ENCODE peak calls at places on chromosomes 1 and 21, in five cellular contexts. I, Z, R, V and G are unnamed samples.

GRCh38 chr1:113929750-113930498 is 800 bp downstream of the HIPK1 start:
- DNase-seq in I (no peak), Z (peak), R (peak), V (peak), G (no peak)

GRCh38 chr1:151801310-151801820 is 3.9 kb downstream of the LINGO4 start:
- DNase-seq in I (no peak), Z (no peak), R (no peak), V (no peak), G (no peak)

GRCh38 chr1:3671371-3672180 is 19.3 kb downstream of the TP73 start:
- DNase-seq in I (no peak), Z (no peak), R (no peak), V (no peak), G (no peak)

GRCh38 chr1:218211241-218211640 is 73.9 kb upstream of the RRP15 start:
- DNase-seq in I (no peak), Z (peak), R (peak), V (peak), G (no peak)

GRCh38 chr1:40909281-40909680 is 47.1 kb upstream of the CITED4 start:
- DNase-seq in I (no peak), Z (no peak), R (no peak), V (no peak), G (no peak)

GRCh38 chr1:201481761-201482493 is 12.9 kb upstream of the PHLDA3 start:
- DNase-seq in I (peak), Z (peak), R (peak), V (peak), G (no peak)

GRCh38 chr1:31924839-31925238 is 13.3 kb downstream of the PTP4A2 start:
- DNase-seq in I (no peak), Z (no peak), R (no peak), V (no peak), G (no peak)

GRCh38 chr1:9860887-9861286 is 37.1 kb upstream of the CLSTN1 start:
- DNase-seq in I (no peak), Z (no peak), R (no peak), V (no peak), G (no peak)

GRCh38 chr21:16070207-16070651 is 340.4 kb downstream of the USP25 start:
- DNase-seq in I (no peak), Z (no peak), R (no peak), V (peak), G (no peak)

GRCh38 chr1:8867878-8868567 is 10.5 kb downstream of the ENO1 start:
- DNase-seq in I (no peak), Z (no peak), R (no peak), V (no peak), G (no peak)

GRCh38 chr1:52365091-52365745 is 787 bp downstream of the CC2D1B start:
- DNase-seq in I (peak), Z (peak), R (peak), V (peak), G (no peak)

GRCh38 chr1:111727056-111727455 is 12.1 kb downstream of the INKA2 start:
- DNase-seq in I (no peak), Z (no peak), R (no peak), V (no peak), G (no peak)

GRCh38 chr1:112954945-112955677 is 885 bp downstream of the SLC16A1 start:
- DNase-seq in I (peak), Z (peak), R (peak), V (peak), G (no peak)

GRCh38 chr1:70411360-70411844 is 334 bp downstream of the CTH start:
- DNase-seq in I (peak), Z (no peak), R (no peak), V (no peak), G (no peak)

GRCh38 chr1:93442276-93442675 is 5.6 kb upstream of the FNBP1L start:
- DNase-seq in I (no peak), Z (no peak), R (peak), V (peak), G (no peak)

GRCh38 chr1:234149217-234149616 is 224.0 kb upstream of the COA6 start:
- DNase-seq in I (no peak), Z (no peak), R (no peak), V (no peak), G (no peak)

GRCh38 chr1:100769906-100770646 is 50.5 kb downstream of the VCAM1 start:
- DNase-seq in I (no peak), Z (peak), R (peak), V (no peak), G (no peak)

GRCh38 chr1:77824083-77824482 is 44.6 kb downstream of the MIGA1 start:
- DNase-seq in I (no peak), Z (peak), R (peak), V (peak), G (peak)

GRCh38 chr1:211829343-211830054 is 1.1 kb downstream of the LPGAT1 start:
- DNase-seq in I (no peak), Z (peak), R (peak), V (peak), G (no peak)

GRCh38 chr1:190175320-190175719 is 302.3 kb downstream of the BRINP3 start:
- DNase-seq in I (no peak), Z (peak), R (peak), V (peak), G (no peak)

GRCh38 chr1:92482665-92483441 is 3.9 kb downstream of the GFI1 start:
- DNase-seq in I (no peak), Z (no peak), R (no peak), V (peak), G (no peak)

GRCh38 chr1:42947965-42948732 is 10.5 kb downstream of the SLC2A1 start:
- DNase-seq in I (no peak), Z (no peak), R (no peak), V (no peak), G (no peak)

GRCh38 chr1:42947137-42947536 is 11.5 kb downstream of the SLC2A1 start:
- DNase-seq in I (no peak), Z (no peak), R (no peak), V (no peak), G (no peak)

GRCh38 chr1:42951588-42951987 is 7.1 kb downstream of the SLC2A1 start:
- DNase-seq in I (no peak), Z (no peak), R (no peak), V (no peak), G (no peak)

GRCh38 chr1:42950146-42950480 is 8.6 kb downstream of the SLC2A1 start:
- DNase-seq in I (peak), Z (peak), R (peak), V (peak), G (no peak)

GRCh38 chr1:42949312-42950145 is 9.1 kb downstream of the SLC2A1 start:
- DNase-seq in I (no peak), Z (no peak), R (no peak), V (no peak), G (no peak)
- H3K4me3 ChIP-seq in I (peak), Z (no peak), R (no peak), V (no peak), G (peak)

GRCh38 chr21:39388038-39388810 is 39.3 kb upstream of the HMGN1 start:
- DNase-seq in I (peak), Z (peak), R (peak), V (peak), G (peak)

GRCh38 chr21:39390212-39390765 is 41.4 kb upstream of the HMGN1 start:
- DNase-seq in I (no peak), Z (no peak), R (no peak), V (no peak), G (no peak)

GRCh38 chr21:39387461-39388037 is 38.7 kb upstream of the HMGN1 start:
- DNase-seq in I (peak), Z (peak), R (peak), V (peak), G (no peak)

GRCh38 chr21:39386899-39387298 is 38.0 kb upstream of the HMGN1 start:
- DNase-seq in I (no peak), Z (no peak), R (no peak), V (no peak), G (no peak)

DNA sequence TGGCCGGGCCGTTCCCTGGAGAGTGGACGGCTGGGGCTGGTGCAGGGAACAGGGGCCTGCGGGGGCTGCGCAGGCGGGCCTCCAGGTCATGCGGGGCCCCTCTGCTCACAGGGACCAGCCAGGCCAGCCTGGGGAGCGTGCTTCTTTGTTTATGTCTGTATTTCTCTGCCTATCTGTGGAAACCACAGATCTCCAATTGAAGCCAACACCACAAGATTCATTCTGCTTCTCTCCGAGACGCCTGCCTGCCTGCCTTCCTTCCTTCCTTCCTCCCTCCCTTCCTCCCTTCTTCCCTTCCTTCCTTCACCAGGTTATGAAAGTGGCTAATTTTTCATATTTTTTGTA is 39.9 kb upstream of the HMGN1 start:
- DNase-seq in I (no peak), Z (no peak), R (no peak), V (no peak), G (no peak)
- TF ChIP-seq CTCF in I (no peak), Z (no peak), R (no peak), V (no peak), G (no peak)

GRCh38 chr1:109280768-109281356 is 2.1 kb downstream of the PSRC1 start:
- DNase-seq in I (no peak), Z (no peak), R (no peak), V (no peak), G (no peak)

GRCh38 chr1:109282497-109282951 is 421 bp downstream of the PSRC1 start:
- DNase-seq in I (no peak), Z (no peak), R (no peak), V (no peak), G (no peak)

GRCh38 chr1:109282952-109283747 is at the start of gene PSRC1:
- DNase-seq in I (peak), Z (peak), R (peak), V (peak), G (peak)

GRCh38 chr1:109283748-109284600 is 1.0 kb upstream of the PSRC1 start:
- DNase-seq in I (peak), Z (no peak), R (peak), V (no peak), G (no peak)

DNA sequence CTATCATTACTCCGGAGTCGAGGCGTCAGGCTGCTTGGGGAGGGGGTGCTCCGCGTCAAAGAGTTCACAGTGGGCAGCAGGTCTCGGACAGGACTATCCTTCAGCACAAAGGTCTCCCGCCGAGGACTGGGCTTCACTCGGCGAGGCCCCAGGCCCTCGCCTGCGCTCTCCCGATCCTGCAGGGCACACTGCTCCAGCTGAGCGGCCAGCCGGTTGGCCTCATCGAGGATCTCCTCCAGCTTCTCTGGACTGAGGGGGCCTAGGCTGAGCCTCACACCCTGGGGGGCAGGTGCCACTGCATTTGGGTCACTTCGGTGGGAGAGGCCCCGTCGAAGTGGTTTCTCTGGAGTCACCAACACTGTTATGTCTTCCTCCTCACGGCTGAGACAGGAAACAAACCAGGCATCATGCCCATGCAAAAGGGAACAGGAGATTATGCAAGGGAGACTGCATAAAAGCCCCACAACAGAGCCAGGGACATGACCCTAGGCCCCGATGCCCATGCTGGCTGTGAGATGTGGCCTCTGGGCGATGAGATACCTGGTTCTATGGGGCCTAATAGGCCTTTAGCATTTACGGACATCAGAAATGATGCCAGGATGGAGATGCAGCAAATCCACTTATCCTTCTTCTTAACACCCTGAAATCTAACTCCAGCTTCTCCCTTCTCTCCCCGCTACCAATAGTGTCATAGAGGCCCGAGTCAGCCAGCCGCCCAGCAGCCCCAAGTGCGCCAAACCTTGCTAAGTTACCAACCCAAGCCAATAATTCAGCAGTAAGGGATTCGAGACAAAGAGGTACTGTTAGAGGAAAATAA is 1.1 kb downstream of the PSRC1 start:
- DNase-seq in I (no peak), Z (peak), R (peak), V (peak), G (no peak)
- H3K4me3 ChIP-seq in I (peak), Z (peak), R (peak), V (peak), G (peak)

DNA sequence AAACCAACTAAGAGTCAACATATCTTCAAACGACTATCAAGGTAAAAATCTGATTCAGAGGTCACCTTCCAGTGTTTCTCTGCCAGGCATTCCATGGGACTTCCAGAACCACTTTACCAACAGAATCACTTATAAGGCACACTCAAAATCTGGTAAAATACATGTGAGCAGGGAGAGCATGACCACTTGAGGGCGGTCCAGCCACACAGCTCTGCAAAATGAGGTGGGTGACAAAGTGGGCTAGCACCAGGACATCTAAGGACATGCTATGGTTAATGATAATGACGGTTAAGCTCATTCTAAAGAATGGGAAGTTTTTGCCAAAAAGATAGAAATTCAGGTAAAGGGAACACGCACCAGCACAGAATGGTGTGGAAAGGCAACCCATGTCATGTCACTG is 24.5 kb upstream of the GLIS1 start:
- DNase-seq in I (no peak), Z (no peak), R (no peak), V (no peak), G (no peak)
- TF ChIP-seq CTCF in I (no peak), Z (no peak), R (no peak), V (no peak), G (no peak)

GRCh38 chr1:155069551-155070391 is 6.2 kb downstream of the EFNA4 start:
- DNase-seq in I (no peak), Z (no peak), R (no peak), V (no peak), G (no peak)
- H3K4me3 ChIP-seq in I (no peak), Z (no peak), R (no peak), V (no peak), G (no peak)

DNA sequence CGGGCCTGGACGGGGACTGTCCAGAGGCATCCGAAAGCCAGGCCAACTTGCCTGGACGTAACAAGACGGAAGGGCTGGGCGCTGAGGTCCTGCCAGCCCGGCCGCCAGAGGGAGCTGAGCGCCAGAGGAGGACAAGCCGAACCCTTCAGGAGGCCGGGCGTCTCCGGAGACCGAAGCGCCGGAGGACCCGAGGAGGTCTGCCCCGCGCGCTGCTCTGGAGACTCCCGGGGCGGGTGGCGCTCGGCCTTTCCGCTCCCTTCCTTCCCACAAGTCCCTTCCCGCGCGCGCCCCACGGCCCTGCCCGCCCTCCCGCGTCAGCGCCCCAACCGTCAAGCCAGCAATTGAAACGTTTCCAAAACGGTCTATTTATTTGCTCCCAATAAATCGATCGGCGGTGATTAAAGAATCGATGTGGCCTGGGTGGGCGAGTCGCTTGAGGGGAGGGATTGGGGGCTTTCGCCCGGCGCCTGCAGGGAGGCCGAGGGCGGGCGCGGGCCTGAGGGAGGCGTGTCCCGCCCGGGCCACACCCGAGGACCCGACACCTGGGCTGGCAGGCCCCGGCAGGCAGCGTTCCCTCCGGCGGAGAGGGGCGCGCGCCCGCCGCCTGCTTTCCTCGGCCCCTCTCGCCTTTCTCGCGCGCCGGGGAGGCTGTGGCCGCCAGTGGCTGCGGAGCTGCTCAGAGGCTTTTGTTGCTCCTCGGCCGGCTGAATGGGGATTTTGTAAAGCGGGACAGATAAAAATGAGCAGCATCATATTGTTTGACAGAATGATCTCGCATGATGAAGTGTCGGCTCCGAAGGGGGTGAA is 5.2 kb upstream of the FOXD3 start:
- DNase-seq in I (no peak), Z (peak), R (peak), V (peak), G (no peak)
- TF ChIP-seq CTCF in I (peak), Z (peak), R (peak), V (peak), G (peak)

GRCh38 chr21:42523941-42524340 is 10.3 kb downstream of the SLC37A1 start:
- DNase-seq in I (no peak), Z (no peak), R (no peak), V (no peak), G (no peak)
- H3K4me3 ChIP-seq in I (no peak), Z (no peak), R (no peak), V (no peak), G (no peak)

DNA sequence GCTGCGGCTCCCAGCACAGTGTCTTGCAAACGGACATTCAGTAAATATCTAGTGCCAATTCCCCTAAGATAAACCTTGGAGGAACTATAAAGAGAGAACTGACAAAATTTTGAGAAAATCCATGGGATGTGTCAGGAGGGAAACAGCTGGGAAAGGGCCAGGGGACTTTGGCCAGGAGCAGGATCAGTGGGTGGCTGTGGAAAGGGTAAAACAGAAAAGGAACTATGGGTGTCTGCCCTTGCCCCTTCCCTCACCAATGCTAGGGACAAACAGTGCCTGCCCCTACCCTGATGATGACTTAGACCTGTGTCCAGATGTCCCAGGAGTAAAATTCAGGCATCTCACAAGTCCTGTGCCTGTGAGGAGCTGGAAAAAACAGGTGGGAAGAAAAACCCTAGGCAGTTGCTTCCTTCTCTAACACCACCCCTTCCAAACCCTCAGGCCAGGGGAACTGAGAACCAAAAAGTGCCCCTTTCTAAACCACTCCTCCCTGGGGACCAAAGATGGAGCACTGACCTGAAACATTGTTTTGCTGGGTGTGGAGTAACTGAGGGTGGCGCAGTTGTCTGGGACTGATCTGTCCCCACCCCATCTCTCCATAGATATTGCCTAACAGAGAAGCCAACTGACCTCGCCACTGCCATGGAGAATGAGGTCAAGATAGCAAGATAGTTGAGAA is 22.1 kb upstream of the IFNAR2 start:
- DNase-seq in I (no peak), Z (no peak), R (no peak), V (no peak), G (no peak)
- TF ChIP-seq CTCF in I (no peak), Z (no peak), R (no peak), V (no peak), G (no peak)